ENCODE peak calls at places on chromosomes 12 and 14, in six cellular contexts. One of them, this sample, is unnamed.

GRCh38 chr12:4909734-4910501 is at the start of gene KCNA1:
- DNase-seq in NCI-H774: no peak
- DNase-seq in activated CD4-positive, alpha-beta T cell treated with anti-CD3 and anti-CD28 coated beads, Interleukin-2, amount 10 ng/mL, durations not matched to agents 7 days and 5 days: no peak
- DNase-seq in naive thymus-derived CD4-positive, alpha-beta T cell: no peak
- DNase-seq in NCI-H345: peak; percentile 77
- DNase-seq in KBM-7: no peak
- DNase-seq in this sample: peak; percentile 38

GRCh38 chr12:55760663-55761062 is 17.7 kb downstream of the GDF11 start:
- DNase-seq in KBM-7: no peak
- DNase-seq in NCI-H774: no peak
- DNase-seq in naive thymus-derived CD4-positive, alpha-beta T cell: no peak
- DNase-seq in activated CD4-positive, alpha-beta T cell treated with anti-CD3 and anti-CD28 coated beads, Interleukin-2, amount 10 ng/mL, durations not matched to agents 7 days and 5 days: no peak
- DNase-seq in NCI-H345: no peak
- DNase-seq in this sample: no peak

GRCh38 chr14:88312262-88312661 is 10.8 kb downstream of the KCNK10 start:
- DNase-seq in naive thymus-derived CD4-positive, alpha-beta T cell: no peak
- DNase-seq in activated CD4-positive, alpha-beta T cell treated with anti-CD3 and anti-CD28 coated beads, Interleukin-2, amount 10 ng/mL, durations not matched to agents 7 days and 5 days: no peak
- DNase-seq in NCI-H345: no peak
- DNase-seq in KBM-7: no peak
- DNase-seq in NCI-H774: no peak
- DNase-seq in this sample: no peak

GRCh38 chr12:21296751-21297406 is 37.8 kb downstream of the SLCO1A2 start:
- DNase-seq in KBM-7: peak; percentile 44
- DNase-seq in NCI-H345: no peak
- DNase-seq in activated CD4-positive, alpha-beta T cell treated with anti-CD3 and anti-CD28 coated beads, Interleukin-2, amount 10 ng/mL, durations not matched to agents 7 days and 5 days: peak; percentile 14
- DNase-seq in NCI-H774: no peak
- DNase-seq in naive thymus-derived CD4-positive, alpha-beta T cell: no peak
- DNase-seq in this sample: peak; percentile 28

GRCh38 chr14:61761557-61761956 is 663 bp upstream of the SNAPC1 start:
- DNase-seq in NCI-H345: no peak
- DNase-seq in NCI-H774: no peak
- DNase-seq in naive thymus-derived CD4-positive, alpha-beta T cell: no peak
- DNase-seq in KBM-7: no peak
- DNase-seq in activated CD4-positive, alpha-beta T cell treated with anti-CD3 and anti-CD28 coated beads, Interleukin-2, amount 10 ng/mL, durations not matched to agents 7 days and 5 days: no peak
- DNase-seq in this sample: no peak

GRCh38 chr12:88141425-88141773 is 489 bp downstream of the CEP290 start:
- DNase-seq in KBM-7: no peak
- DNase-seq in activated CD4-positive, alpha-beta T cell treated with anti-CD3 and anti-CD28 coated beads, Interleukin-2, amount 10 ng/mL, durations not matched to agents 7 days and 5 days: no peak
- DNase-seq in NCI-H345: no peak
- DNase-seq in NCI-H774: no peak
- DNase-seq in naive thymus-derived CD4-positive, alpha-beta T cell: no peak
- DNase-seq in this sample: no peak

GRCh38 chr12:42070056-42070455 is 74.6 kb downstream of the GXYLT1 start:
- DNase-seq in KBM-7: no peak
- DNase-seq in naive thymus-derived CD4-positive, alpha-beta T cell: no peak
- DNase-seq in activated CD4-positive, alpha-beta T cell treated with anti-CD3 and anti-CD28 coated beads, Interleukin-2, amount 10 ng/mL, durations not matched to agents 7 days and 5 days: no peak
- DNase-seq in NCI-H774: no peak
- DNase-seq in NCI-H345: no peak
- DNase-seq in this sample: no peak

GRCh38 chr12:22287776-22288621 is 46.5 kb downstream of the ST8SIA1 start:
- DNase-seq in naive thymus-derived CD4-positive, alpha-beta T cell: no peak
- DNase-seq in activated CD4-positive, alpha-beta T cell treated with anti-CD3 and anti-CD28 coated beads, Interleukin-2, amount 10 ng/mL, durations not matched to agents 7 days and 5 days: no peak
- DNase-seq in NCI-H774: peak; percentile 14
- DNase-seq in NCI-H345: peak; percentile 27
- DNase-seq in KBM-7: peak; percentile 43
- DNase-seq in this sample: peak; percentile 47

GRCh38 chr12:53532524-53533445 is 25.5 kb upstream of the NPFF start:
- DNase-seq in NCI-H774: no peak
- DNase-seq in NCI-H345: no peak
- DNase-seq in KBM-7: no peak
- DNase-seq in activated CD4-positive, alpha-beta T cell treated with anti-CD3 and anti-CD28 coated beads, Interleukin-2, amount 10 ng/mL, durations not matched to agents 7 days and 5 days: no peak
- DNase-seq in naive thymus-derived CD4-positive, alpha-beta T cell: no peak
- DNase-seq in this sample: no peak

GRCh38 chr14:70822706-70823185 is 13.4 kb upstream of the MAP3K9 start:
- DNase-seq in naive thymus-derived CD4-positive, alpha-beta T cell: no peak
- DNase-seq in NCI-H774: no peak
- DNase-seq in activated CD4-positive, alpha-beta T cell treated with anti-CD3 and anti-CD28 coated beads, Interleukin-2, amount 10 ng/mL, durations not matched to agents 7 days and 5 days: peak; percentile 13
- DNase-seq in NCI-H345: peak; percentile 34
- DNase-seq in KBM-7: no peak
- DNase-seq in this sample: peak; percentile 30

GRCh38 chr12:26125451-26126339 is 858 bp upstream of the BHLHE41 start:
- DNase-seq in NCI-H345: peak; percentile 40
- DNase-seq in NCI-H774: peak; percentile 79
- DNase-seq in KBM-7: peak; percentile 74
- DNase-seq in activated CD4-positive, alpha-beta T cell treated with anti-CD3 and anti-CD28 coated beads, Interleukin-2, amount 10 ng/mL, durations not matched to agents 7 days and 5 days: no peak
- DNase-seq in naive thymus-derived CD4-positive, alpha-beta T cell: no peak
- DNase-seq in this sample: peak; percentile 87

GRCh38 chr12:116827432-116827831 is 53.8 kb downstream of the HRK start:
- DNase-seq in KBM-7: no peak
- DNase-seq in naive thymus-derived CD4-positive, alpha-beta T cell: no peak
- DNase-seq in NCI-H345: no peak
- DNase-seq in NCI-H774: no peak
- DNase-seq in activated CD4-positive, alpha-beta T cell treated with anti-CD3 and anti-CD28 coated beads, Interleukin-2, amount 10 ng/mL, durations not matched to agents 7 days and 5 days: no peak
- DNase-seq in this sample: no peak

GRCh38 chr14:63603749-63604277 is 37.9 kb downstream of the WDR89 start:
- DNase-seq in naive thymus-derived CD4-positive, alpha-beta T cell: no peak
- DNase-seq in KBM-7: no peak
- DNase-seq in NCI-H774: no peak
- DNase-seq in NCI-H345: no peak
- DNase-seq in activated CD4-positive, alpha-beta T cell treated with anti-CD3 and anti-CD28 coated beads, Interleukin-2, amount 10 ng/mL, durations not matched to agents 7 days and 5 days: no peak
- DNase-seq in this sample: no peak

GRCh38 chr12:79023784-79024183 is 159.2 kb downstream of the SYT1 start:
- DNase-seq in NCI-H774: no peak
- DNase-seq in naive thymus-derived CD4-positive, alpha-beta T cell: no peak
- DNase-seq in KBM-7: no peak
- DNase-seq in NCI-H345: no peak
- DNase-seq in activated CD4-positive, alpha-beta T cell treated with anti-CD3 and anti-CD28 coated beads, Interleukin-2, amount 10 ng/mL, durations not matched to agents 7 days and 5 days: no peak
- DNase-seq in this sample: peak; percentile 13

GRCh38 chr12:52977195-52977594 is 28.3 kb downstream of the KRT18 start:
- DNase-seq in naive thymus-derived CD4-positive, alpha-beta T cell: no peak
- DNase-seq in NCI-H774: no peak
- DNase-seq in activated CD4-positive, alpha-beta T cell treated with anti-CD3 and anti-CD28 coated beads, Interleukin-2, amount 10 ng/mL, durations not matched to agents 7 days and 5 days: no peak
- DNase-seq in KBM-7: no peak
- DNase-seq in NCI-H345: no peak
- DNase-seq in this sample: no peak

GRCh38 chr14:30382221-30382620 is 176.7 kb upstream of the G2E3 start:
- DNase-seq in naive thymus-derived CD4-positive, alpha-beta T cell: no peak
- DNase-seq in NCI-H345: no peak
- DNase-seq in NCI-H774: no peak
- DNase-seq in KBM-7: no peak
- DNase-seq in activated CD4-positive, alpha-beta T cell treated with anti-CD3 and anti-CD28 coated beads, Interleukin-2, amount 10 ng/mL, durations not matched to agents 7 days and 5 days: no peak
- DNase-seq in this sample: no peak

GRCh38 chr12:45613306-45613705 is 116.2 kb upstream of the ARID2 start:
- DNase-seq in NCI-H774: no peak
- DNase-seq in KBM-7: no peak
- DNase-seq in NCI-H345: no peak
- DNase-seq in activated CD4-positive, alpha-beta T cell treated with anti-CD3 and anti-CD28 coated beads, Interleukin-2, amount 10 ng/mL, durations not matched to agents 7 days and 5 days: no peak
- DNase-seq in naive thymus-derived CD4-positive, alpha-beta T cell: no peak
- DNase-seq in this sample: peak; percentile 59

GRCh38 chr14:63563370-63564026 is 20.3 kb upstream of the PPP2R5E start:
- DNase-seq in activated CD4-positive, alpha-beta T cell treated with anti-CD3 and anti-CD28 coated beads, Interleukin-2, amount 10 ng/mL, durations not matched to agents 7 days and 5 days: no peak
- DNase-seq in NCI-H345: no peak
- DNase-seq in naive thymus-derived CD4-positive, alpha-beta T cell: no peak
- DNase-seq in NCI-H774: no peak
- DNase-seq in KBM-7: no peak
- DNase-seq in this sample: no peak

GRCh38 chr12:98466970-98467369 is 48.4 kb upstream of the TMPO start:
- DNase-seq in NCI-H774: no peak
- DNase-seq in KBM-7: no peak
- DNase-seq in NCI-H345: no peak
- DNase-seq in activated CD4-positive, alpha-beta T cell treated with anti-CD3 and anti-CD28 coated beads, Interleukin-2, amount 10 ng/mL, durations not matched to agents 7 days and 5 days: no peak
- DNase-seq in naive thymus-derived CD4-positive, alpha-beta T cell: no peak
- DNase-seq in this sample: no peak

GRCh38 chr12:33703221-33703620 is 263.6 kb upstream of the SYT10 start:
- DNase-seq in activated CD4-positive, alpha-beta T cell treated with anti-CD3 and anti-CD28 coated beads, Interleukin-2, amount 10 ng/mL, durations not matched to agents 7 days and 5 days: no peak
- DNase-seq in KBM-7: no peak
- DNase-seq in NCI-H345: no peak
- DNase-seq in NCI-H774: no peak
- DNase-seq in naive thymus-derived CD4-positive, alpha-beta T cell: no peak
- DNase-seq in this sample: no peak

GRCh38 chr14:90727082-90727481 is 89.1 kb downstream of the TTC7B start:
- DNase-seq in activated CD4-positive, alpha-beta T cell treated with anti-CD3 and anti-CD28 coated beads, Interleukin-2, amount 10 ng/mL, durations not matched to agents 7 days and 5 days: no peak
- DNase-seq in KBM-7: no peak
- DNase-seq in NCI-H774: no peak
- DNase-seq in naive thymus-derived CD4-positive, alpha-beta T cell: no peak
- DNase-seq in NCI-H345: no peak
- DNase-seq in this sample: no peak

GRCh38 chr14:31505411-31505810 is 17.6 kb upstream of the GPR33 start:
- DNase-seq in KBM-7: no peak
- DNase-seq in NCI-H345: no peak
- DNase-seq in naive thymus-derived CD4-positive, alpha-beta T cell: no peak
- DNase-seq in activated CD4-positive, alpha-beta T cell treated with anti-CD3 and anti-CD28 coated beads, Interleukin-2, amount 10 ng/mL, durations not matched to agents 7 days and 5 days: no peak
- DNase-seq in NCI-H774: no peak
- DNase-seq in this sample: peak; percentile 78

GRCh38 chr12:53659609-53660008 is 16.3 kb downstream of the ATP5MC2 start:
- DNase-seq in naive thymus-derived CD4-positive, alpha-beta T cell: no peak
- DNase-seq in NCI-H774: no peak
- DNase-seq in NCI-H345: no peak
- DNase-seq in activated CD4-positive, alpha-beta T cell treated with anti-CD3 and anti-CD28 coated beads, Interleukin-2, amount 10 ng/mL, durations not matched to agents 7 days and 5 days: no peak
- DNase-seq in KBM-7: no peak
- DNase-seq in this sample: peak; percentile 65

GRCh38 chr12:55929306-55929791 is 1.6 kb upstream of the DGKA start:
- DNase-seq in NCI-H774: no peak
- DNase-seq in NCI-H345: no peak
- DNase-seq in activated CD4-positive, alpha-beta T cell treated with anti-CD3 and anti-CD28 coated beads, Interleukin-2, amount 10 ng/mL, durations not matched to agents 7 days and 5 days: peak; percentile 94
- DNase-seq in naive thymus-derived CD4-positive, alpha-beta T cell: peak; percentile 99
- DNase-seq in KBM-7: peak; percentile 24
- DNase-seq in this sample: no peak

GRCh38 chr14:21220874-21221477 is 48.3 kb downstream of the HNRNPC start:
- DNase-seq in KBM-7: no peak
- DNase-seq in NCI-H774: no peak
- DNase-seq in naive thymus-derived CD4-positive, alpha-beta T cell: no peak
- DNase-seq in activated CD4-positive, alpha-beta T cell treated with anti-CD3 and anti-CD28 coated beads, Interleukin-2, amount 10 ng/mL, durations not matched to agents 7 days and 5 days: no peak
- DNase-seq in NCI-H345: no peak
- DNase-seq in this sample: no peak

GRCh38 chr14:93329965-93330608 is 2.7 kb downstream of the BTBD7 start:
- DNase-seq in NCI-H345: no peak
- DNase-seq in activated CD4-positive, alpha-beta T cell treated with anti-CD3 and anti-CD28 coated beads, Interleukin-2, amount 10 ng/mL, durations not matched to agents 7 days and 5 days: no peak
- DNase-seq in NCI-H774: no peak
- DNase-seq in naive thymus-derived CD4-positive, alpha-beta T cell: no peak
- DNase-seq in KBM-7: no peak
- DNase-seq in this sample: no peak

GRCh38 chr12:49930515-49931288 is 19.8 kb upstream of the AQP2 start:
- DNase-seq in activated CD4-positive, alpha-beta T cell treated with anti-CD3 and anti-CD28 coated beads, Interleukin-2, amount 10 ng/mL, durations not matched to agents 7 days and 5 days: no peak
- DNase-seq in KBM-7: no peak
- DNase-seq in NCI-H774: no peak
- DNase-seq in naive thymus-derived CD4-positive, alpha-beta T cell: no peak
- DNase-seq in NCI-H345: no peak
- DNase-seq in this sample: peak; percentile 72

GRCh38 chr12:12804432-12804886 is 8.7 kb upstream of the DDX47 start:
- DNase-seq in KBM-7: no peak
- DNase-seq in activated CD4-positive, alpha-beta T cell treated with anti-CD3 and anti-CD28 coated beads, Interleukin-2, amount 10 ng/mL, durations not matched to agents 7 days and 5 days: no peak
- DNase-seq in NCI-H345: no peak
- DNase-seq in naive thymus-derived CD4-positive, alpha-beta T cell: no peak
- DNase-seq in NCI-H774: no peak
- DNase-seq in this sample: peak; percentile 96

GRCh38 chr12:106681210-106681609 is 93.3 kb upstream of the RIC8B start:
- DNase-seq in activated CD4-positive, alpha-beta T cell treated with anti-CD3 and anti-CD28 coated beads, Interleukin-2, amount 10 ng/mL, durations not matched to agents 7 days and 5 days: no peak
- DNase-seq in NCI-H774: no peak
- DNase-seq in NCI-H345: no peak
- DNase-seq in naive thymus-derived CD4-positive, alpha-beta T cell: no peak
- DNase-seq in KBM-7: no peak
- DNase-seq in this sample: no peak

GRCh38 chr14:68762944-68763831 is 29.7 kb downstream of the ZFP36L1 start:
- DNase-seq in NCI-H345: no peak
- DNase-seq in naive thymus-derived CD4-positive, alpha-beta T cell: no peak
- DNase-seq in KBM-7: peak; percentile 87
- DNase-seq in NCI-H774: no peak
- DNase-seq in activated CD4-positive, alpha-beta T cell treated with anti-CD3 and anti-CD28 coated beads, Interleukin-2, amount 10 ng/mL, durations not matched to agents 7 days and 5 days: no peak
- DNase-seq in this sample: no peak

GRCh38 chr12:65811968-65812700 is 12.1 kb upstream of the HMGA2 start:
- DNase-seq in naive thymus-derived CD4-positive, alpha-beta T cell: no peak
- DNase-seq in NCI-H345: no peak
- DNase-seq in KBM-7: no peak
- DNase-seq in activated CD4-positive, alpha-beta T cell treated with anti-CD3 and anti-CD28 coated beads, Interleukin-2, amount 10 ng/mL, durations not matched to agents 7 days and 5 days: no peak
- DNase-seq in NCI-H774: no peak
- DNase-seq in this sample: no peak

This sample was measured in fibroblast of lung.